ENCODE peak calls at places on chromosomes 7 and 10, in ten cellular contexts. T, J, G, M, L, V, N, R, I and E are unnamed samples.
A peak's percentile ranks its signal among the peaks of the same experiment; 100 is the strongest.

GRCh38 chr7:27868117-27868516 is 128.2 kb downstream of the TAX1BP1 start:
- DNase-seq in T (no peak), J (peak; percentile 14), G (no peak), M (no peak), L (no peak), V (no peak), N (peak; percentile 72), R (peak; percentile 5), I (no peak), E (no peak)

GRCh38 chr10:818526-819220 is 112.8 kb downstream of the LARP4B start:
- DNase-seq in T (no peak), J (no peak), G (no peak), M (no peak), L (no peak), V (no peak), N (no peak), R (no peak), I (no peak), E (no peak)

GRCh38 chr10:24901686-24902399 is 50.6 kb downstream of the PRTFDC1 start:
- DNase-seq in T (no peak), J (peak; percentile 98), G (peak; percentile 33), M (no peak), L (no peak), V (no peak), N (no peak), R (peak; percentile 88), I (peak; percentile 74), E (no peak)

GRCh38 chr10:24898501-24898900 is 53.9 kb downstream of the PRTFDC1 start:
- DNase-seq in T (no peak), J (no peak), G (no peak), M (no peak), L (no peak), V (no peak), N (no peak), R (no peak), I (no peak), E (no peak)

GRCh38 chr10:79292789-79293746 is 54.2 kb upstream of the PPIF start:
- DNase-seq in T (no peak), J (no peak), G (no peak), M (no peak), L (no peak), V (no peak), N (peak; percentile 89), R (peak; percentile 14), I (no peak), E (no peak)

GRCh38 chr10:106577266-106577665 is 587.2 kb downstream of the SORCS1 start:
- DNase-seq in T (no peak), J (peak; percentile 36), G (no peak), M (no peak), L (no peak), V (no peak), N (no peak), R (peak; percentile 37), I (no peak), E (no peak)

GRCh38 chr7:129646369-129647021 is 35.0 kb downstream of the NRF1 start:
- DNase-seq in T (no peak), J (no peak), G (no peak), M (no peak), L (no peak), V (no peak), N (no peak), R (no peak), I (no peak), E (no peak)

GRCh38 chr10:101601541-101601940 is 13.4 kb downstream of the DPCD start:
- DNase-seq in T (peak; percentile 60), J (no peak), G (peak; percentile 43), M (no peak), L (no peak), V (no peak), N (no peak), R (no peak), I (peak; percentile 14), E (no peak)

GRCh38 chr7:75993689-75994387 is 557 bp downstream of the TMEM120A start:
- DNase-seq in T (peak; percentile 79), J (peak; percentile 51), G (peak; percentile 77), M (peak; percentile 65), L (peak; percentile 63), V (peak; percentile 92), N (peak; percentile 90), R (peak; percentile 82), I (peak; percentile 72), E (peak; percentile 3)

GRCh38 chr10:29473411-29474100 is 161.2 kb downstream of the SVIL start:
- DNase-seq in T (no peak), J (no peak), G (peak; percentile 33), M (no peak), L (no peak), V (no peak), N (no peak), R (no peak), I (no peak), E (no peak)

DNA sequence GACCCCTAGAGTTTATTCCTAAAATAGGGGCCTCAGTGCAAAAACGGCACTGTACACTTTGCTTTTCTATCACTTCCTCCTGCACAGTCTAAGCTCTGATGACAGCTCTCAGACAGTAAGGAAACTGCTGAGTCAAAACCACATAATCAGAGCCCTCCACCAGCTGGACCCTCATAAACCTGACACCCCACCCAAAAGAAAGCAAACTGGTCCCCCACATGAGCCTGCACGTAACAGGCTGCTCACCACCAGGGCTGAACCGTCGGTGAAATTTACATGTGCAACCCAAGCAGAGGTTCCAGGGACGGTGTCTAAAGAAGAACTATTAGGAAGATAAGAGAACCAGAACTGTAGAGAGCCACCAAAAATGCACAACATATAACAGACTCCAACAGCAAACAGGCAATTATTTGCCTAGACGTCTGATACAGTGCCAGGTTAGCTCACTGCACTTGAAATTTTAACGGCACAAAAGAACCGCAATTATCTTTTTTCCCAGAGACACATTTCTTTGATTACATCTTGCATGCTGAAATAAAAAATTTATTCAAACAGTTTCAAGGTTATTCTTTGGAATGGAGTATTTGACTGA is 19.6 kb downstream of the SGMS1 start:
- DNase-seq in T (no peak), J (peak; percentile 41), G (no peak), M (no peak), L (no peak), V (no peak), N (no peak), R (peak; percentile 26), I (no peak), E (no peak)
- TF ChIP-seq CTCF in T (no peak), J (peak; percentile 5), G (no peak), M (no peak), L (no peak), V (no peak), N (no peak), R (no peak), I (no peak), E (no peak)

DNA sequence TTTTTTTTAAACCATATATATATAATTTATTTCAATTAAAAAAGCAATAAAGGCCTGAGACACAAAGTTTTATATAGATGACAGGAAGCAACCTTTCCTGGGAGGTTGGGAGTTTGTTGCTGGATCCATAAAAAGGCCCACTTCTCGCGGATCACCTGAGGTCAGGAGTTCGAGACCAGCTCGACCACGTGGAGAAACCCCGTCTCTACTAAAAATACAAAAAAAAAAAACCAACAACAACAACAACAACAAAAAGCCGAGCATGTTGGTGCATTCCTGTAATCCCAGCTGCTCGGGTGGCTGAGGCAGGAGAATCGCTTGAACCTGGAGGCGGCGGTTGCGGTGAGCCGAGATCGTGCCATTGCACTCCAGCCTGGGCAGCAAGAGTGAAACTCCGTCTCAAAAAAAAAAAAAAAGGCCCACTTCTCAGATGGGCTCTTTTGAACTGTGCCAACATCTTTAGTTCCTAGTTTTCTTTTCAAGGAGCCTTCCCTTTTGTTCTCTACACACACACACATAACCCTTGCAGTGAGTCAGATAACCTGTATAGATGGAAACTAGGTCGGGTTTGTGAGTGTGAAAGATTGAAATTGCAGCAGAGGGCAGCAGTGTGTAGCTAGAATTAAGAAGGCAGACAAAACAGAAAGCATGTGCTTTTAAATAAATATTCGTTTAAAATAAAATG is 1.2 kb upstream of the SMNDC1 start:
- DNase-seq in T (no peak), J (peak; percentile 91), G (peak; percentile 32), M (no peak), L (peak; percentile 38), V (no peak), N (no peak), R (peak; percentile 92), I (peak; percentile 79), E (peak; percentile 52)
- H3K4me3 ChIP-seq in T (no peak overlapping the region), J (no peak overlapping the region), G (peak overlapping the region; percentile 80), M (peak overlapping the region; percentile 77), L (no peak overlapping the region), V (no peak overlapping the region), N (peak overlapping the region; percentile 87), R (no peak overlapping the region), I (no peak overlapping the region), E (peak overlapping the region; percentile 67)

DNA sequence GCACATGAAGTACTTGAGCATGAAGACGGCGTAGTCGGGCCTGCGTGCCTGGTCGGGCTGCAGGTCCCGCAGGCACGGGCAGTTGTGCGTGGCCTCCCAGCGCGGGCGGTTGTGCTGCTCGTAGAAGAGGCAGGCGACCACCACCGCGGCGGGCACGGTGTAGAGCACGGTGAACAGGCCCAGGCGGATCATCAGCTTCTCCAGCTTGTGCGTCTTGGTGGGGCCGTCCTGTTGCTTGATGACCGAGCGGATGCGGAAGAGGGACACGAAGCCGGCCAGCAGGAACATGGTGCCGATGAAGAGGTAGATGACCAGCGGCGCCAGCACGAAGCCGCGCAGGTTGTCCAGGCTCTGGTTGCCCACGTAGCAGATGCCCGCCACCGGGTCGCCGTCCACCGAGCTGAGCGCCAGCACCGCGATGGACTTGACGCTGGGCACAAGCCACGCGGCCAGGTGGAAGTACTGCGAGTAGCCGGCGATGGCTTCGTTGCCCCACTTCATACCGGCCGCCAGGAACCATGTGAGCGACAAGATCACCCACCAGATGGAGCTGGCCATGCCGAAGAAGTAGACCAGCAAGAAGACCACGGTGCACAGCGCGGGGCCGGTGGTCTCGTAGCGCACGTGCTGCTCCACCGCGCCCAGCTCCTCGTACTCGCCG is 2.3 kb downstream of the FZD8 start:
- DNase-seq in T (peak; percentile 70), J (peak; percentile 33), G (peak; percentile 28), M (peak; percentile 62), L (no peak), V (peak; percentile 57), N (peak; percentile 76), R (peak; percentile 43), I (peak; percentile 31), E (no peak)
- TF ChIP-seq CTCF in T (no peak), J (no peak), G (no peak), M (no peak), L (no peak), V (no peak), N (no peak), R (peak; percentile 27), I (peak; percentile 24), E (peak; percentile 13)

GRCh38 chr10:13102002-13102794 is 2.2 kb downstream of the OPTN start:
- DNase-seq in T (no peak), J (peak; percentile 56), G (no peak), M (no peak), L (no peak), V (peak; percentile 76), N (no peak), R (peak; percentile 48), I (no peak), E (no peak)

GRCh38 chr10:13104697-13105096 is 4.7 kb downstream of the OPTN start:
- DNase-seq in T (no peak), J (no peak), G (no peak), M (no peak), L (no peak), V (no peak), N (no peak), R (no peak), I (no peak), E (no peak)

GRCh38 chr10:13103554-13103953 is 3.6 kb downstream of the OPTN start:
- DNase-seq in T (no peak), J (no peak), G (no peak), M (no peak), L (no peak), V (no peak), N (no peak), R (no peak), I (no peak), E (no peak)

GRCh38 chr10:13105184-13105583 is 5.2 kb downstream of the OPTN start:
- DNase-seq in T (no peak), J (peak; percentile 27), G (no peak), M (no peak), L (no peak), V (no peak), N (no peak), R (no peak), I (no peak), E (no peak)

GRCh38 chr10:13106387-13106786 is 6.4 kb downstream of the OPTN start:
- DNase-seq in T (no peak), J (no peak), G (no peak), M (no peak), L (no peak), V (no peak), N (no peak), R (no peak), I (no peak), E (no peak)
- H3K4me3 ChIP-seq in T (no peak overlapping the region), J (no peak overlapping the region), G (no peak overlapping the region), M (no peak overlapping the region), L (no peak overlapping the region), V (no peak overlapping the region), N (no peak overlapping the region), R (no peak overlapping the region), I (no peak overlapping the region), E (no peak overlapping the region)